ENCODE peak calls at places on chromosomes 6 and 20, in seven cellular contexts. W is neural progenitor cell, M is right atrium auricular region, H is retinal pigment epithelial cell, V is cardiac fibroblast, G is colonic mucosa, A is AG04450. Z is an unnamed sample.

GRCh38 chr6:163180874-163181541 is 233.5 kb upstream of the QKI start:
- DNase-seq in M (peak; percentile 88), W (peak; percentile 81), V (peak; percentile 70), G (no peak), A (no peak), H (no peak), Z (no peak)

GRCh38 chr20:8043687-8044278 is 24.2 kb upstream of the TMX4 start:
- DNase-seq in A (no peak), W (peak; percentile 71), V (peak; percentile 76), G (peak; percentile 28), H (peak; percentile 16), M (no peak), Z (no peak)

GRCh38 chr6:37566209-37566859 is 66.6 kb upstream of the CCDC167 start:
- DNase-seq in G (peak; percentile 34), A (no peak), W (peak; percentile 89), V (peak; percentile 24), M (no peak), H (no peak), Z (no peak)

GRCh38 chr6:105985816-105986632 is 100.1 kb upstream of the PRDM1 start:
- DNase-seq in G (no peak), W (peak; percentile 59), H (no peak), A (no peak), M (no peak), V (peak; percentile 27), Z (no peak)

GRCh38 chr6:145733207-145733606 is 2.1 kb downstream of the EPM2A start:
- DNase-seq in M (no peak), A (no peak), W (no peak), H (no peak), V (no peak), G (no peak), Z (no peak)

GRCh38 chr6:71551798-71552197 is 263.2 kb downstream of the OGFRL1 start:
- DNase-seq in A (no peak), W (no peak), H (no peak), G (no peak), V (no peak), M (no peak), Z (no peak)

GRCh38 chr6:1856381-1856780 is 246.7 kb downstream of the FOXC1 start:
- DNase-seq in A (no peak), H (no peak), G (peak; percentile 81), V (peak; percentile 61), M (no peak), W (no peak), Z (peak; percentile 12)

GRCh38 chr6:16414205-16414604 is 175.8 kb downstream of the GMPR start:
- DNase-seq in A (no peak), G (no peak), H (peak; percentile 51), V (peak; percentile 47), W (no peak), M (no peak), Z (no peak)

GRCh38 chr6:87436435-87436834 is 28.7 kb downstream of the CFAP206 start:
- DNase-seq in M (no peak), A (peak; percentile 26), H (peak; percentile 39), V (peak; percentile 75), W (peak; percentile 89), G (peak; percentile 45), Z (peak; percentile 11)

GRCh38 chr20:2688041-2688591 is 4.5 kb upstream of the EBF4 start:
- DNase-seq in A (no peak), H (no peak), G (peak; percentile 46), V (peak; percentile 64), W (peak; percentile 87), M (no peak), Z (no peak)
- TF ChIP-seq CTCF in A (peak; percentile 70), H (peak; percentile 74), G (peak; percentile 45), V (peak; percentile 82), W (peak; percentile 97), M (peak; percentile 63), Z (peak; percentile 52)

DNA sequence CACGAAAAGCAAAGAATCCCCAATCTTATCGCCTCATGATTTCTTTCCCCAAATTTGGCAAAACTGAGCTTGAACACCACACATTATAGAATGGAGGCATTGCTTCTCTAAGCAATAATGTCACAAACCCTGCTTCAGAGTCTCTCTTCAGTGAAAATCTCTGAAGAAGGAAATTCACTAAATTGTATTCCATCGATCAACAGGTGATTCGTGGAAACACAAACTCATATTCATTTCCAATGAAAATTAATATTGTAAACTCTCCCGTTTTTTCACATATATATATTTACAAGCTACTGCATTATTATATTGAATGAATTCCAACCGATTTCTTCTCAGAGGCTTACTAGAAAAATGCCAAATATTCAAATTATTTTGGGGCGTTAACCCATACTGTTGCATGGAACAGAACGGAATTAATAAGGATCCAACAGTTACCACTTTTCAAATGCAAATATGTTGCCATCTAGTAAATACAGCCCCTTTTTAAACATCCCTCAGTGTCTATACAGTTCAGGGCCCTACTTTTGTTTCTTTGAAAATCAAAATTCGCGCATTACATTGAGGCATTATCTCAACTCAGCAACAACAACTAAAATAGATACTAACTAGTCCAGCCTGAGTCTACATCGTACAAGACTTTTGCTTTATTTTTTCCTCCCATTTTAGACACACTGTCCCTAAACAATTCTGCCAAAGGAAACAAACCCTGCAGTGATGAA is 1.3 kb downstream of the KIF13A start:
- DNase-seq in G (no peak), W (no peak), V (no peak), M (no peak), A (no peak), H (no peak), Z (no peak)
- H3K4me3 ChIP-seq in G (peak overlapping the region; percentile 47), W (peak overlapping the region; percentile 98), V (peak overlapping the region; percentile 81), M (peak overlapping the region; percentile 55), A (peak overlapping the region; percentile 68), H (peak overlapping the region; percentile 88), Z (peak overlapping the region; percentile 50)

GRCh38 chr6:29490055-29490454 is 2.3 kb upstream of the MAS1L start:
- DNase-seq in V (no peak), M (no peak), W (no peak), H (no peak), A (no peak), G (no peak), Z (no peak)

GRCh38 chr6:29494131-29494530 is 6.4 kb upstream of the MAS1L start:
- DNase-seq in G (no peak), H (no peak), M (no peak), V (no peak), W (no peak), A (no peak), Z (no peak)

GRCh38 chr6:29490552-29490951 is 2.8 kb upstream of the MAS1L start:
- DNase-seq in W (no peak), M (no peak), H (no peak), G (no peak), V (no peak), A (no peak), Z (no peak)

GRCh38 chr6:29491574-29491973 is 3.8 kb upstream of the MAS1L start:
- DNase-seq in V (no peak), W (no peak), H (no peak), A (no peak), M (no peak), G (no peak), Z (no peak)

GRCh38 chr6:29493261-29493660 is 5.5 kb upstream of the MAS1L start:
- DNase-seq in W (no peak), V (no peak), A (no peak), G (no peak), M (no peak), H (no peak), Z (no peak)
- TF ChIP-seq CTCF in W (no peak), V (no peak), A (no peak), G (no peak), M (no peak), H (no peak), Z (no peak)

GRCh38 chr6:134949927-134950326 is at the start of gene ALDH8A1:
- DNase-seq in W (no peak), A (no peak), G (no peak), M (no peak), H (no peak), V (no peak), Z (no peak)
- H3K4me3 ChIP-seq in W (no peak within 1 kb of the TSS), A (no peak within 1 kb of the TSS), G (no peak within 1 kb of the TSS), M (no peak within 1 kb of the TSS), H (no peak within 1 kb of the TSS), V (no peak within 1 kb of the TSS), Z (no peak within 1 kb of the TSS)

DNA sequence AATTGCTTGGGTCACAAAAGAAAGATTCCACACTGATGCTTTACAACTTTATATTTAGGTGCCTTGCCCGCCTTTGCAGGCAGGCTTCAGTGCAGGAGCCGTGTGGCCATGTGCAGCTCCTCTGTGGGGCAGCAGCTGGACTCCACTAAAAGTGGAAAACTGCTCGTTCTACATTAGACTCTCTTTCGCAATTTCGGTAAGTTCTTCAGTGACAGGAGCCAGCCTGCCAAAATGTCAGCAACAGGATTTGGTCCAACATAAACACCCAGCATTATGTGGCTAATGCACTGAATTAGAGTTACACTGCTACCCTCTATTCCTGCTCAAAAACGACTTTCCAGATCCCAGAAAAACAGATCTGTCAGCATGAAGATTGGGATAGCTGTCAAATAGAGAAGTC is 174.4 kb upstream of the KCNK16 start:
- DNase-seq in W (no peak), G (peak; percentile 34), A (no peak), H (no peak), V (peak; percentile 62), M (peak; percentile 70), Z (peak; percentile 14)
- TF ChIP-seq CTCF in W (no peak), G (no peak), A (no peak), H (no peak), V (no peak), M (no peak), Z (peak; percentile 22)

GRCh38 chr20:12605751-12606150 is 403.0 kb upstream of the SPTLC3 start:
- DNase-seq in W (no peak), G (no peak), M (no peak), H (no peak), V (no peak), A (no peak), Z (no peak)

GRCh38 chr20:12614764-12615163 is 394.0 kb upstream of the SPTLC3 start:
- DNase-seq in G (no peak), A (no peak), W (no peak), H (no peak), V (no peak), M (no peak), Z (no peak)

GRCh38 chr20:12610871-12611270 is 397.9 kb upstream of the SPTLC3 start:
- DNase-seq in G (no peak), M (no peak), W (no peak), A (no peak), V (no peak), H (no peak), Z (no peak)
- H3K4me3 ChIP-seq in G (no peak overlapping the region), M (no peak overlapping the region), W (no peak overlapping the region), A (no peak overlapping the region), V (no peak overlapping the region), H (no peak overlapping the region), Z (no peak overlapping the region)

GRCh38 chr6:41021832-41022231 is 17.2 kb downstream of the UNC5CL start:
- DNase-seq in V (peak; percentile 28), W (peak; percentile 24), M (no peak), A (no peak), G (no peak), H (no peak), Z (peak; percentile 25)
- TF ChIP-seq CTCF in V (no peak), W (peak; percentile 36), M (peak; percentile 49), A (peak; percentile 45), G (no peak), H (peak; percentile 40), Z (peak; percentile 54)

Z was measured in BJ.